ENCODE peak calls at places on chromosomes 11 and 22, in four cellular contexts. N, R, J and L are unnamed samples.

GRCh38 chr11:35800970-35801953 is 138.7 kb downstream of the TRIM44 start:
- DNase-seq in N (no peak), R (no peak), J (no peak), L (no peak)

GRCh38 chr11:128569291-128569690 is 18.1 kb downstream of the ETS1 start:
- DNase-seq in N (no peak), R (no peak), J (no peak), L (no peak)

GRCh38 chr11:111671383-111671782 is 69.1 kb downstream of the SIK2 start:
- DNase-seq in N (no peak), R (no peak), J (no peak), L (no peak)

GRCh38 chr22:28102413-28102812 is 183.4 kb upstream of the PITPNB start:
- DNase-seq in N (no peak), R (no peak), J (no peak), L (no peak)

GRCh38 chr11:43736502-43737193 is 56.1 kb downstream of the HSD17B12 start:
- DNase-seq in N (peak; percentile 2), R (no peak), J (no peak), L (no peak)

GRCh38 chr11:93089474-93090102 is 108.2 kb downstream of the SLC36A4 start:
- DNase-seq in N (peak; percentile 48), R (peak; percentile 42), J (peak; percentile 83), L (no peak)

GRCh38 chr11:132973686-132974085 is 558.6 kb downstream of the OPCML start:
- DNase-seq in N (no peak), R (no peak), J (no peak), L (no peak)

GRCh38 chr11:94770563-94771120 is 2.5 kb downstream of the AMOTL1 start:
- DNase-seq in N (no peak), R (no peak), J (no peak), L (no peak)

GRCh38 chr11:75547617-75548054 is 14.4 kb upstream of the SERPINH1 start:
- DNase-seq in N (peak; percentile 74), R (peak; percentile 83), J (peak; percentile 82), L (peak; percentile 29)

GRCh38 chr22:44972363-44973083 is 37.3 kb downstream of the PHF21B start:
- DNase-seq in N (no peak), R (no peak), J (no peak), L (no peak)

GRCh38 chr11:64256300-64256699 is 5.0 kb downstream of the PLCB3 start:
- DNase-seq in N (no peak), R (no peak), J (no peak), L (no peak)

GRCh38 chr22:23391022-23391421 is 189.1 kb downstream of the IGLL1 start:
- DNase-seq in N (no peak), R (no peak), J (no peak), L (no peak)